ENCODE peak calls at places on chromosomes 11 and 22, in six cellular contexts. One of them, this sample, is unnamed.
A peak's percentile ranks its signal among the peaks of the same experiment; 100 is the strongest.

GRCh38 chr11:62984451-62984991 is at the start of gene SLC22A6:
- DNase-seq in lower leg skin: no peak
- DNase-seq in H1: no peak
- DNase-seq in body of pancreas: no peak
- DNase-seq in ovary: no peak
- DNase-seq in spleen: no peak
- DNase-seq in this sample: no peak

GRCh38 chr11:34730544-34731295 is 109.8 kb downstream of the EHF start:
- DNase-seq in H1: no peak
- DNase-seq in spleen: no peak
- DNase-seq in ovary: no peak
- DNase-seq in lower leg skin: no peak
- DNase-seq in body of pancreas: no peak
- DNase-seq in this sample: no peak

GRCh38 chr11:64219354-64219684 is 6.7 kb downstream of the TRPT1 start:
- DNase-seq in lower leg skin: no peak
- DNase-seq in spleen: no peak
- DNase-seq in body of pancreas: no peak
- DNase-seq in H1: no peak
- DNase-seq in ovary: no peak
- DNase-seq in this sample: no peak

GRCh38 chr22:49017769-49018330 is 809.8 kb downstream of the BRD1 start:
- DNase-seq in spleen: peak; percentile 53
- DNase-seq in H1: peak; percentile 33
- DNase-seq in ovary: peak; percentile 29
- DNase-seq in lower leg skin: peak; percentile 63
- DNase-seq in body of pancreas: no peak
- DNase-seq in this sample: peak; percentile 2

GRCh38 chr11:6843670-6844069 is 1.8 kb upstream of the OR10A5 start:
- DNase-seq in H1: no peak
- DNase-seq in body of pancreas: no peak
- DNase-seq in lower leg skin: no peak
- DNase-seq in spleen: no peak
- DNase-seq in ovary: no peak
- DNase-seq in this sample: no peak

GRCh38 chr11:69637956-69638871 is 2.7 kb upstream of the CCND1 start:
- DNase-seq in ovary: no peak
- DNase-seq in lower leg skin: no peak
- DNase-seq in body of pancreas: peak; percentile 71
- DNase-seq in spleen: peak; percentile 80
- DNase-seq in H1: peak; percentile 87
- DNase-seq in this sample: no peak

GRCh38 chr11:65334696-65335295 is 1.1 kb downstream of the DPF2 start:
- DNase-seq in spleen: peak; percentile 1
- DNase-seq in body of pancreas: no peak
- DNase-seq in lower leg skin: no peak
- DNase-seq in H1: no peak
- DNase-seq in ovary: no peak
- DNase-seq in this sample: no peak

GRCh38 chr11:113351061-113351460 is 36.5 kb upstream of the ANKK1 start:
- DNase-seq in spleen: no peak
- DNase-seq in ovary: no peak
- DNase-seq in H1: no peak
- DNase-seq in body of pancreas: no peak
- DNase-seq in lower leg skin: no peak
- DNase-seq in this sample: no peak

GRCh38 chr11:69092263-69092662 is 43.5 kb downstream of the TPCN2 start:
- DNase-seq in spleen: no peak
- DNase-seq in H1: no peak
- DNase-seq in lower leg skin: no peak
- DNase-seq in ovary: no peak
- DNase-seq in body of pancreas: no peak
- DNase-seq in this sample: no peak

GRCh38 chr11:124983674-124984511 is 29.9 kb downstream of the CCDC15 start:
- DNase-seq in H1: no peak
- DNase-seq in ovary: no peak
- DNase-seq in lower leg skin: no peak
- DNase-seq in spleen: no peak
- DNase-seq in body of pancreas: no peak
- DNase-seq in this sample: no peak

GRCh38 chr11:33616552-33616951 is 84.1 kb downstream of the C11orf91 start:
- DNase-seq in H1: no peak
- DNase-seq in spleen: no peak
- DNase-seq in body of pancreas: no peak
- DNase-seq in ovary: no peak
- DNase-seq in lower leg skin: no peak
- DNase-seq in this sample: no peak

GRCh38 chr22:48244388-48245118 is 1482.1 kb downstream of the TBC1D22A start:
- DNase-seq in H1: peak; percentile 20
- DNase-seq in body of pancreas: no peak
- DNase-seq in spleen: peak; percentile 63
- DNase-seq in lower leg skin: peak; percentile 80
- DNase-seq in ovary: no peak
- DNase-seq in this sample: no peak

GRCh38 chr11:121520243-121521144 is 67.7 kb upstream of the SORL1-AS1 start:
- DNase-seq in lower leg skin: no peak
- DNase-seq in body of pancreas: no peak
- DNase-seq in H1: no peak
- DNase-seq in ovary: no peak
- DNase-seq in spleen: no peak
- DNase-seq in this sample: no peak

GRCh38 chr11:34416746-34417145 is 22.0 kb upstream of the CAT start:
- DNase-seq in spleen: no peak
- DNase-seq in lower leg skin: no peak
- DNase-seq in H1: no peak
- DNase-seq in ovary: no peak
- DNase-seq in body of pancreas: no peak
- DNase-seq in this sample: no peak

GRCh38 chr11:123011510-123011909 is 29.9 kb upstream of the BSX start:
- DNase-seq in H1: no peak
- DNase-seq in spleen: no peak
- DNase-seq in lower leg skin: no peak
- DNase-seq in body of pancreas: no peak
- DNase-seq in ovary: no peak
- DNase-seq in this sample: no peak

GRCh38 chr11:33987975-33988580 is 63.5 kb upstream of the CAPRIN1 start:
- DNase-seq in H1: peak; percentile 80
- DNase-seq in body of pancreas: peak; percentile 72
- DNase-seq in ovary: peak; percentile 62
- DNase-seq in spleen: peak; percentile 88
- DNase-seq in lower leg skin: peak; percentile 90
- DNase-seq in this sample: peak; percentile 35

GRCh38 chr11:102666331-102666957 is 39.1 kb downstream of the MMP27 start:
- DNase-seq in H1: no peak
- DNase-seq in spleen: no peak
- DNase-seq in ovary: no peak
- DNase-seq in body of pancreas: peak; percentile 24
- DNase-seq in lower leg skin: no peak
- DNase-seq in this sample: no peak

GRCh38 chr11:44862546-44863101 is 88.1 kb downstream of the TP53I11 start:
- DNase-seq in lower leg skin: no peak
- DNase-seq in H1: no peak
- DNase-seq in body of pancreas: no peak
- DNase-seq in ovary: no peak
- DNase-seq in spleen: no peak
- DNase-seq in this sample: no peak

GRCh38 chr11:35380603-35381002 is 38.8 kb downstream of the SLC1A2 start:
- DNase-seq in ovary: no peak
- DNase-seq in spleen: no peak
- DNase-seq in H1: no peak
- DNase-seq in body of pancreas: no peak
- DNase-seq in lower leg skin: no peak
- DNase-seq in this sample: no peak

GRCh38 chr11:69064394-69064957 is 15.7 kb downstream of the TPCN2 start:
- DNase-seq in ovary: no peak
- DNase-seq in spleen: no peak
- DNase-seq in H1: no peak
- DNase-seq in body of pancreas: no peak
- DNase-seq in lower leg skin: no peak
- DNase-seq in this sample: no peak

GRCh38 chr11:57567210-57567511 is 311 bp downstream of the UBE2L6 start:
- DNase-seq in spleen: no peak
- DNase-seq in body of pancreas: no peak
- DNase-seq in ovary: no peak
- DNase-seq in lower leg skin: no peak
- DNase-seq in H1: no peak
- DNase-seq in this sample: no peak

GRCh38 chr22:46830001-46830715 is 67.7 kb downstream of the TBC1D22A start:
- DNase-seq in spleen: peak; percentile 72
- DNase-seq in ovary: no peak
- DNase-seq in body of pancreas: no peak
- DNase-seq in H1: peak; percentile 37
- DNase-seq in lower leg skin: peak; percentile 92
- DNase-seq in this sample: no peak

GRCh38 chr22:50599816-50600454 is 658 bp upstream of the MAPK8IP2 start:
- DNase-seq in lower leg skin: no peak
- DNase-seq in spleen: peak; percentile 85
- DNase-seq in body of pancreas: peak; percentile 57
- DNase-seq in H1: peak; percentile 92
- DNase-seq in ovary: peak; percentile 84
- DNase-seq in this sample: peak; percentile 66
- H3K4me3 ChIP-seq in lower leg skin: no peak overlapping the region
- H3K4me3 ChIP-seq in spleen: no peak overlapping the region
- H3K4me3 ChIP-seq in body of pancreas: no peak overlapping the region
- H3K4me3 ChIP-seq in H1: no peak overlapping the region
- H3K4me3 ChIP-seq in ovary: peak overlapping the region; percentile 39
- H3K4me3 ChIP-seq in this sample: peak overlapping the region; percentile 55

GRCh38 chr11:119533462-119533861 is 110.5 kb upstream of the THY1 start:
- DNase-seq in H1: no peak
- DNase-seq in lower leg skin: no peak
- DNase-seq in spleen: peak; percentile 55
- DNase-seq in ovary: no peak
- DNase-seq in body of pancreas: no peak
- DNase-seq in this sample: peak; percentile 9

GRCh38 chr11:119538748-119539147 is 115.8 kb upstream of the THY1 start:
- DNase-seq in H1: no peak
- DNase-seq in lower leg skin: peak; percentile 32
- DNase-seq in ovary: no peak
- DNase-seq in spleen: no peak
- DNase-seq in body of pancreas: no peak
- DNase-seq in this sample: no peak

GRCh38 chr11:119537641-119538253 is 114.8 kb upstream of the THY1 start:
- DNase-seq in ovary: no peak
- DNase-seq in lower leg skin: peak; percentile 8
- DNase-seq in spleen: no peak
- DNase-seq in body of pancreas: no peak
- DNase-seq in H1: no peak
- DNase-seq in this sample: no peak

GRCh38 chr11:119533931-119534694 is 111.1 kb upstream of the THY1 start:
- DNase-seq in spleen: peak; percentile 91
- DNase-seq in lower leg skin: peak; percentile 94
- DNase-seq in ovary: peak; percentile 70
- DNase-seq in H1: peak; percentile 96
- DNase-seq in body of pancreas: peak; percentile 77
- DNase-seq in this sample: peak; percentile 76

DNA sequence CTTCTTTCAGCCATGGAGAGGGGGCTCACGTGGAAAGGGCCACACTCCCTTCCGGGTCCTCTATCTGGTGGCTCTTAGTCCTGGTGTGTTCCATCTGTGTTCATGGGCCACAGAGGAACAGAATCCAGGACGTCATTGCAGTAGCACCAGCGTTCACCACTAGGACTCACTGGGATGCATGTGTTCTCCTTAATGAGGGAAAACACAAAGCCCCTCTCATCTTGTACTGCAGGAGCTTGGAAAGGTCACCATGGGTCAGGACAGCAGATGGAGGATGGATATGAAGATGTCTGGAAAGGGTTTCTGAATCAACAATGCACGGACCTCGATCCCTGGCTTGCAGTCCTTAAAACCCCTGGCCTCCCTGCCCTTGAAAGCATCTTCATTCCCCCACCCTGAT is 113.8 kb upstream of the THY1 start:
- DNase-seq in lower leg skin: no peak
- DNase-seq in spleen: no peak
- DNase-seq in body of pancreas: no peak
- DNase-seq in ovary: no peak
- DNase-seq in H1: no peak
- DNase-seq in this sample: peak; percentile 6
- TF ChIP-seq CTCF in lower leg skin: no peak
- TF ChIP-seq CTCF in spleen: no peak
- TF ChIP-seq CTCF in body of pancreas: no peak
- TF ChIP-seq CTCF in ovary: no peak
- TF ChIP-seq CTCF in H1: no peak
- TF ChIP-seq CTCF in this sample: no peak

GRCh38 chr11:117766576-117766975 is 30.4 kb downstream of the DSCAML1 start:
- DNase-seq in H1: no peak
- DNase-seq in lower leg skin: no peak
- DNase-seq in spleen: no peak
- DNase-seq in ovary: no peak
- DNase-seq in body of pancreas: no peak
- DNase-seq in this sample: no peak
- TF ChIP-seq POLR2A in H1: no peak
- TF ChIP-seq POLR2A in lower leg skin: no peak
- TF ChIP-seq POLR2A in spleen: no peak
- TF ChIP-seq POLR2A in ovary: no peak
- TF ChIP-seq POLR2A in body of pancreas: no peak
- TF ChIP-seq POLR2A in this sample: no peak

DNA sequence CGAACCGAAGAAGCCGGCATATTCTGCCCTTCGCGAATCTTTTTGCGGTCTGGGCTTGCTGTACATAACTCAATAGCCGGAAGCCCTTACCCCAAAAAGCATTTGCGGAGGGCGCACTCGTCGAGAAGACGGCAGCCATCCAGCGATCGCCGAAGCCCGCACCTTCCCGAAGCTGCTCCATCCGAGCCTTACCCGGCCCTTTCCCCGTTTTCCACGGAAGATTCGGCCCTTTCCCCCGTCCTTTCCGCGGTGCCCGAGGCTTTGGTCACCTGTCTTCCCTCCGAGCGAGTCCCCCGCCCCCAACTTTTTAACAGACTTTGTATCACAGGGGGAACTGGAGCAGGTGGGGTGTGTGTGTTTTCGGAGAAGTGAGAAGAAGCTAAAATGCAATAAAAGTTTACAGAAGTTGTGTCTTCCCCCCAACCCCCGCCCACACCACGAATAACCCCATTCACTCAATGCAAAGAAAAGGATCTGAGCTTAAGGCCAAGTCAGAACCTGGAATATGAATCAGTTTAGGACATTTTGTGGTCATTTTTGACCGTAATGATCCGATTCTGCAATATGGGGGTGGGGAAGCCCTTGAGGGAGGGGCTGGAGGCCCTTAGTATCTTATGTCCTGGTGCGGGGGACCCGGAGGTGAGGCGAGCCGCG is 99.0 kb upstream of the HSD17B12 start:
- DNase-seq in ovary: no peak
- DNase-seq in body of pancreas: no peak
- DNase-seq in lower leg skin: no peak
- DNase-seq in H1: no peak
- DNase-seq in spleen: no peak
- DNase-seq in this sample: no peak
- H3K4me3 ChIP-seq in ovary: no peak overlapping the region
- H3K4me3 ChIP-seq in body of pancreas: no peak overlapping the region
- H3K4me3 ChIP-seq in lower leg skin: no peak overlapping the region
- H3K4me3 ChIP-seq in H1: peak overlapping the region; percentile 51
- H3K4me3 ChIP-seq in spleen: no peak overlapping the region
- H3K4me3 ChIP-seq in this sample: peak overlapping the region; percentile 59

GRCh38 chr11:61545341-61545740 is 35.5 kb downstream of the SYT7 start:
- DNase-seq in body of pancreas: no peak
- DNase-seq in ovary: no peak
- DNase-seq in H1: no peak
- DNase-seq in spleen: no peak
- DNase-seq in lower leg skin: no peak
- DNase-seq in this sample: no peak
- TF ChIP-seq CTCF in body of pancreas: no peak
- TF ChIP-seq CTCF in ovary: no peak
- TF ChIP-seq CTCF in H1: peak; percentile 95
- TF ChIP-seq CTCF in spleen: no peak
- TF ChIP-seq CTCF in lower leg skin: no peak
- TF ChIP-seq CTCF in this sample: no peak

GRCh38 chr11:133836076-133836548 is 9.2 kb downstream of the SPATA19 start:
- DNase-seq in lower leg skin: peak; percentile 68
- DNase-seq in ovary: no peak
- DNase-seq in body of pancreas: no peak
- DNase-seq in H1: no peak
- DNase-seq in spleen: no peak
- DNase-seq in this sample: no peak
- TF ChIP-seq POLR2A in lower leg skin: no peak
- TF ChIP-seq POLR2A in ovary: no peak
- TF ChIP-seq POLR2A in body of pancreas: no peak
- TF ChIP-seq POLR2A in H1: no peak
- TF ChIP-seq POLR2A in spleen: no peak
- TF ChIP-seq POLR2A in this sample: no peak

This sample was measured in breast epithelium.